ENCODE peak calls at places on chromosomes 3 and 15, in nine cellular contexts. W is GM13977; L is globus pallidus; G is NCI-H1417; V is NAMALWA; Q is naive thymus-derived CD8-positive, alpha-beta T cell; I is NCI-H1436 treated with DMSO at 0.1 percent for 48 hours; E is activated CD8-positive, alpha-beta memory T cell treated with anti-CD3 and anti-CD28 coated beads, Interleukin-2, amount 50 U/mL, for 48 hours; S is iPS-NIHi11. F is an unnamed sample.

GRCh38 chr15:74290645-74291044 is 54.5 kb downstream of the CCDC33 start:
- DNase-seq in S (no peak), L (no peak), E (no peak), W (no peak), G (no peak), I (no peak), V (no peak), Q (no peak), F (no peak)

GRCh38 chr15:89770041-89770440 is 6.1 kb upstream of the MESP2 start:
- DNase-seq in W (no peak), E (no peak), Q (no peak), I (no peak), G (no peak), S (no peak), V (no peak), L (no peak), F (no peak)

GRCh38 chr15:45790325-45790943 is 155.6 kb downstream of the SQOR start:
- DNase-seq in W (peak), S (peak), I (no peak), Q (no peak), V (peak), L (peak), G (peak), E (no peak), F (no peak)

GRCh38 chr3:150535204-150535603 is 11.1 kb downstream of the SERP1 start:
- DNase-seq in G (no peak), S (no peak), E (no peak), I (no peak), W (no peak), V (no peak), Q (no peak), L (no peak), F (no peak)

GRCh38 chr3:185859294-185859972 is 34.6 kb upstream of the IGF2BP2 start:
- DNase-seq in G (no peak), I (no peak), W (no peak), E (no peak), V (no peak), Q (no peak), S (no peak), L (no peak), F (no peak)

GRCh38 chr15:92538115-92538514 is 117.5 kb downstream of the FAM174B start:
- DNase-seq in E (no peak), S (no peak), W (no peak), L (no peak), V (no peak), G (no peak), I (no peak), Q (no peak), F (no peak)

GRCh38 chr3:172106989-172107388 is 67.6 kb downstream of the FNDC3B start:
- DNase-seq in V (peak), Q (peak), G (no peak), E (peak), I (no peak), S (no peak), L (peak), W (peak), F (no peak)

GRCh38 chr3:64459711-64460110 is 228.1 kb downstream of the ADAMTS9 start:
- DNase-seq in W (no peak), L (no peak), S (no peak), I (no peak), E (no peak), Q (no peak), G (no peak), V (no peak), F (no peak)

GRCh38 chr15:80323285-80323684 is 71.3 kb upstream of the CTXND1 start:
- DNase-seq in E (no peak), L (no peak), W (no peak), V (no peak), G (no peak), S (no peak), Q (no peak), I (no peak), F (no peak)

GRCh38 chr3:159766563-159767185 is 222.0 kb upstream of the IL12A start:
- DNase-seq in S (peak), L (peak), I (no peak), V (peak), E (no peak), W (no peak), G (peak), Q (no peak), F (peak)

GRCh38 chr15:90001062-90001682 is at the start of gene ZNF710:
- DNase-seq in Q (peak), V (peak), L (peak), W (peak), G (peak), E (peak), S (peak), I (no peak), F (peak)

GRCh38 chr3:172447611-172448579 is at the start of gene GHSR:
- DNase-seq in S (peak), I (no peak), V (no peak), G (no peak), E (peak), W (no peak), Q (no peak), L (no peak), F (no peak)

GRCh38 chr3:5239602-5240001 is 52.1 kb downstream of the EDEM1 start:
- DNase-seq in Q (no peak), L (no peak), E (no peak), V (no peak), S (no peak), I (no peak), W (no peak), G (no peak), F (no peak)

GRCh38 chr15:56244237-56244810 is 645 bp upstream of the RFX7 start:
- DNase-seq in G (peak), W (peak), S (peak), V (peak), I (peak), L (peak), E (peak), Q (peak), F (peak)

GRCh38 chr3:181700168-181701087 is 11.3 kb upstream of the SOX2 start:
- DNase-seq in Q (no peak), G (peak), S (peak), V (peak), W (peak), E (no peak), I (peak), L (peak), F (peak)

GRCh38 chr3:4986611-4987373 is 7.6 kb downstream of the BHLHE40 start:
- DNase-seq in E (peak), G (peak), S (peak), L (peak), I (no peak), W (peak), V (no peak), Q (peak), F (peak)

GRCh38 chr15:67855842-67856241 is 16.0 kb upstream of the RNU6-1 start:
- DNase-seq in E (no peak), S (no peak), I (no peak), W (no peak), Q (no peak), L (no peak), V (no peak), G (no peak), F (no peak)

GRCh38 chr3:128878556-128879124 is 780 bp upstream of the ACAD9 start:
- DNase-seq in S (no peak), Q (no peak), V (peak), G (no peak), W (peak), I (no peak), L (no peak), E (no peak), F (peak)

GRCh38 chr15:27479232-27480140 is 508.5 kb downstream of the GABRG3 start:
- DNase-seq in Q (no peak), E (no peak), V (no peak), G (peak), S (no peak), I (no peak), W (no peak), L (no peak), F (no peak)

GRCh38 chr15:48394172-48394571 is 62.9 kb downstream of the DUT start:
- DNase-seq in L (no peak), S (no peak), Q (no peak), V (no peak), G (no peak), E (no peak), W (no peak), I (no peak), F (no peak)

GRCh38 chr3:50294492-50295403 is 2.5 kb upstream of the IFRD2 start:
- DNase-seq in S (no peak), E (no peak), G (no peak), I (no peak), Q (no peak), W (no peak), V (no peak), L (no peak), F (no peak)